ENCODE peak calls at places on chromosomes 7 and 10, in ten cellular contexts. O is HEK293T; D is activated B cell treated with CpG ODN at 0.5 μM for 24 hours; U is stimulated activated CD4-positive, alpha-beta T cell treated with anti-CD3 and anti-CD28 coated beads, Interleukin-1b, Interleukin-23, amount 100 ng/mL, for 48 hours; J is tibial artery; M is foreskin keratinocyte; V is thoracic aorta; Q is ascending aorta; R is NCI-H748 treated with DMSO at 0.1 percent for 48 hours; Z is nephron progenitor cell. I is an unnamed sample.
A peak's percentile ranks its signal among the peaks of the same experiment; 100 is the strongest.

GRCh38 chr7:139693651-139694388 is 84.0 kb downstream of the HIPK2 start:
- DNase-seq in Z (no peak), O (no peak), M (no peak), D (no peak), V (no peak), R (peak; percentile 44), Q (no peak), U (no peak), J (no peak), I (no peak)

GRCh38 chr7:52715701-52716100 is 319.7 kb upstream of the POM121L12 start:
- DNase-seq in D (no peak), Q (no peak), O (no peak), M (no peak), V (no peak), J (no peak), U (no peak), Z (no peak), R (no peak), I (no peak)

GRCh38 chr7:32034052-32034451 is 36.2 kb downstream of the PDE1C start:
- DNase-seq in O (no peak), Q (no peak), V (no peak), U (no peak), R (peak; percentile 67), D (no peak), Z (no peak), J (no peak), M (peak; percentile 90), I (no peak)

GRCh38 chr10:20277820-20278219 is 461.6 kb downstream of the PLXDC2 start:
- DNase-seq in J (no peak), M (no peak), Z (no peak), Q (no peak), D (no peak), R (no peak), V (no peak), O (no peak), U (no peak), I (no peak)

GRCh38 chr7:126805351-126805750 is 447.4 kb downstream of the GRM8 start:
- DNase-seq in Q (no peak), U (no peak), R (no peak), V (no peak), D (no peak), J (no peak), O (no peak), M (no peak), Z (no peak), I (no peak)

GRCh38 chr10:22682237-22683192 is 31.9 kb downstream of the PIP4K2A start:
- DNase-seq in O (no peak), U (peak; percentile 56), V (no peak), R (no peak), Z (no peak), M (peak; percentile 90), D (no peak), J (no peak), Q (no peak), I (no peak)

GRCh38 chr7:70098133-70098561 is 499.9 kb downstream of the AUTS2 start:
- DNase-seq in J (no peak), R (peak; percentile 91), V (no peak), O (peak; percentile 53), U (no peak), D (no peak), Q (no peak), Z (no peak), M (no peak), I (no peak)

GRCh38 chr7:157923903-157924630 is 587.3 kb downstream of the DNAJB6 start:
- DNase-seq in R (no peak), J (no peak), O (no peak), Q (no peak), Z (no peak), M (no peak), D (no peak), U (no peak), V (no peak), I (no peak)

GRCh38 chr7:127437772-127438330 is 45.3 kb upstream of the ZNF800 start:
- DNase-seq in M (peak; percentile 79), Q (no peak), D (no peak), V (no peak), U (no peak), Z (no peak), R (no peak), O (no peak), J (no peak), I (no peak)

GRCh38 chr7:54995631-54996340 is 23.0 kb upstream of the EGFR start:
- DNase-seq in Z (no peak), V (no peak), O (no peak), U (peak; percentile 35), R (no peak), J (no peak), M (peak; percentile 93), Q (no peak), D (no peak), I (no peak)

GRCh38 chr7:128265156-128265905 is 24.3 kb downstream of the LEP start:
- DNase-seq in O (no peak), J (no peak), R (no peak), V (no peak), M (no peak), Q (no peak), D (no peak), Z (no peak), U (no peak), I (no peak)

I was measured in GOT3.